ENCODE peak calls at places on chromosome 14, in eight cellular contexts. T is PC-3, M is uterus, D is AG04449, A is fibroblast of mammary gland, O is HFF-Myc, Q is tibial artery, U is upper lobe of right lung. J is an unnamed sample.

GRCh38 chr14:68619805-68620574 is 172.9 kb downstream of the ZFP36L1 start:
- DNase-seq in M (no peak), A (peak; percentile 64), D (no peak), T (peak; percentile 61), O (no peak), Q (no peak), U (no peak), J (no peak)

GRCh38 chr14:22089940-22090339 is 416.3 kb upstream of the OR4E1 start:
- DNase-seq in O (no peak), T (no peak), Q (no peak), U (no peak), M (no peak), D (no peak), A (no peak), J (no peak)

GRCh38 chr14:61262082-61262481 is 19.1 kb downstream of the TMEM30B start:
- DNase-seq in O (no peak), U (no peak), M (no peak), T (peak; percentile 49), A (peak; percentile 68), Q (no peak), D (no peak), J (no peak)

GRCh38 chr14:44979740-44980346 is 17.9 kb downstream of the TOGARAM1 start:
- DNase-seq in O (no peak), Q (no peak), D (no peak), U (no peak), M (no peak), A (no peak), T (no peak), J (no peak)

GRCh38 chr14:25049559-25050493 is at the start of gene STXBP6:
- DNase-seq in A (peak; percentile 42), Q (peak; percentile 47), T (no peak), U (peak; percentile 83), O (no peak), M (peak; percentile 70), D (no peak), J (no peak)

GRCh38 chr14:51500776-51501175 is 150.9 kb upstream of the FRMD6 start:
- DNase-seq in O (no peak), A (no peak), U (no peak), Q (no peak), D (no peak), M (no peak), T (no peak), J (no peak)

GRCh38 chr14:62745496-62745895 is 299.8 kb downstream of the KCNH5 start:
- DNase-seq in Q (no peak), M (no peak), D (no peak), T (peak; percentile 9), A (no peak), O (no peak), U (no peak), J (no peak)

GRCh38 chr14:32648434-32648833 is 290.2 kb upstream of the NPAS3 start:
- DNase-seq in Q (no peak), A (peak; percentile 90), M (no peak), T (peak; percentile 90), D (peak; percentile 45), U (no peak), O (peak; percentile 53), J (peak; percentile 76)

GRCh38 chr14:57031474-57031873 is 221.2 kb upstream of the OTX2 start:
- DNase-seq in O (no peak), U (no peak), M (no peak), T (no peak), D (no peak), Q (no peak), A (no peak), J (no peak)

GRCh38 chr14:57987596-57988300 is 121.9 kb upstream of the SLC35F4 start:
- DNase-seq in A (no peak), M (no peak), T (peak; percentile 60), U (no peak), O (no peak), Q (no peak), D (no peak), J (no peak)

GRCh38 chr14:29724991-29725390 is 202.7 kb downstream of the PRKD1 start:
- DNase-seq in T (no peak), D (no peak), O (no peak), M (no peak), U (no peak), A (peak; percentile 60), Q (no peak), J (no peak)

GRCh38 chr14:82075566-82075965 is 541.9 kb upstream of the SEL1L start:
- DNase-seq in Q (no peak), T (peak; percentile 26), A (no peak), U (no peak), O (no peak), M (no peak), D (no peak), J (no peak)

GRCh38 chr14:70640938-70641547 is 673 bp upstream of the TTC9 start:
- DNase-seq in A (peak; percentile 34), T (peak; percentile 69), U (peak; percentile 76), Q (no peak), M (peak; percentile 14), D (no peak), O (no peak), J (no peak)

GRCh38 chr14:76682367-76682766 is 78.9 kb upstream of the VASH1 start:
- DNase-seq in T (no peak), U (no peak), A (no peak), M (no peak), D (no peak), O (no peak), Q (no peak), J (no peak)

GRCh38 chr14:50383618-50384225 is 13.0 kb downstream of the CDKL1 start:
- DNase-seq in U (no peak), A (no peak), T (no peak), D (no peak), M (no peak), Q (no peak), O (no peak), J (no peak)

GRCh38 chr14:63026491-63026890 is 18.8 kb downstream of the KCNH5 start:
- DNase-seq in Q (no peak), M (no peak), D (no peak), O (no peak), T (no peak), U (no peak), A (no peak), J (no peak)

GRCh38 chr14:68791078-68791983 is 1.5 kb downstream of the ZFP36L1 start:
- DNase-seq in O (no peak), M (no peak), A (no peak), Q (no peak), D (no peak), T (peak; percentile 41), U (no peak), J (no peak)

GRCh38 chr14:55832974-55833373 is 253.0 kb downstream of the KTN1 start:
- DNase-seq in T (peak; percentile 29), A (no peak), O (no peak), M (no peak), Q (no peak), D (no peak), U (no peak), J (no peak)

GRCh38 chr14:106058342-106058741 is 532.0 kb downstream of the TMEM121 start:
- DNase-seq in U (no peak), T (no peak), D (no peak), Q (no peak), O (no peak), A (no peak), M (no peak), J (no peak)

DNA sequence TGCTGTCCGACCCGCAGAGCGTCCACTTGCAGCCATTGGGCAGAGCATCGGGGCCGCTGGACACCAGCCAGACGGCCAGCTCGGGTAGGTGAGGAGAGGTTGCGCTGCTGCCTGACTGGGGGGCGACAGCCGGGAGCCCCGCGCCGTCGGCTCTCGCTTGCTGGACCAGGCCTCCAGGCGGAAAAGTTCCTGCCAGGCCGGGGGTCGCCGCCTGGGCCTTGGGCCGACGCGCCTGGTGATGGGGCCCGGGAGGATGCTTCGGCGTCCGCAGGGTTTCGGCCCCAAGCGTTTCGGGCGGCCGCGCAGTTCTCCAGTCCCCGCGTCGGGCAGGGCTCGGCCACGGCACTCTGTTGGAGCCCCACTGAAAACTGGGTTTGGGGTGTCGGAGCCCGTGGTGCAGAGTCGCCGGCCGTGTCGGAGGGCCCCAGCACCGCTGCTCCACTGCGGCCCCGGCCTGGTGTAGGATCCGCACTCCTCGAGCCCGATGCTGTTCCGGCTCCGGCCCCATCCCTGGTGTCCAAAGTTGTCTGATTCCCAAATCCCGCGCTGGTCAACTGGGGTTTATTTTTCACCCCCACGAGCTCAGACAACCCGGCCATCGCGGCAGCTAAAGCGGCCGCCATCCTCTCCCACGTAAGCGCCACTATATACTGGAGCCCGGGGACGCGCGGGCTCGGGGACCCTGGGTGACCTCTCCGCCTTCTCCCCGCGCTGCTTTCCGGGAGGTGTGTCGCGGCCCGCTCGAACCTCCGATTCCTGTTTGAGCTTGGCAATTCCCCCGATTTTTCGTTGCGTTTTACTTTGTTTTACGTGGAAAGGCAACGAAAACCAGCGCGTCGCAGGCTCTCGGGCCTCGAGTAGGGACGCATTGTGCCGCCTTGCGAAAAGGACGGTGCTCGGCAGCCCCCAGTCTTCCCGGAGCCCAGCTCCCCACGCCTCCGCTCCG is 872 bp downstream of the VSX2 start:
- DNase-seq in M (no peak), O (no peak), A (no peak), Q (no peak), U (no peak), T (no peak), D (no peak), J (no peak)
- H3K4me3 ChIP-seq in M (no peak overlapping the region), O (no peak overlapping the region), A (no peak overlapping the region), Q (peak overlapping the region; percentile 8), U (peak overlapping the region; percentile 29), T (no peak overlapping the region), D (no peak overlapping the region), J (no peak overlapping the region)

DNA sequence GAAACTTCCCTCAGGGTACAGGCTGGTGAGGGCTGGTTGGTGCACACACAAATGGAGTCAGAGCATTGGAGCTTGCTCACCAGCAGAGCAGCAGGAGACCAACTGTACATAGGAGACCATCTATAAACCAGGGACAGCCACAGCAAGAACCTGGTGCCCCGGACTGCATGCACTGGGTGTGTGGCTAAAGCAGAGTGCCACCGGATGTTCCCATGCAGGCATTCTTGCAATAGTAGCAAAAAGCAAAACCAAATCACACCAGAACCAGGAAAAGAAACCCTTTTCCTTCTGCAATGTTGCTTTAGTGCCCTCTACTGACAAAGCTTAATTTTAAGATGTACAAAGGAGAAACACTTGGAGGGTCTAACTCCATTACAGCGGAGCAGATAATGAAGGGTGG is 136.3 kb downstream of the MDGA2 start:
- DNase-seq in T (peak; percentile 43), M (no peak), D (no peak), A (peak; percentile 0), U (no peak), Q (no peak), O (no peak), J (no peak)
- TF ChIP-seq CTCF in T (peak; percentile 65), M (peak; percentile 6), D (no peak), A (peak; percentile 8), U (peak; percentile 44), Q (peak; percentile 8), O (no peak), J (no peak)

DNA sequence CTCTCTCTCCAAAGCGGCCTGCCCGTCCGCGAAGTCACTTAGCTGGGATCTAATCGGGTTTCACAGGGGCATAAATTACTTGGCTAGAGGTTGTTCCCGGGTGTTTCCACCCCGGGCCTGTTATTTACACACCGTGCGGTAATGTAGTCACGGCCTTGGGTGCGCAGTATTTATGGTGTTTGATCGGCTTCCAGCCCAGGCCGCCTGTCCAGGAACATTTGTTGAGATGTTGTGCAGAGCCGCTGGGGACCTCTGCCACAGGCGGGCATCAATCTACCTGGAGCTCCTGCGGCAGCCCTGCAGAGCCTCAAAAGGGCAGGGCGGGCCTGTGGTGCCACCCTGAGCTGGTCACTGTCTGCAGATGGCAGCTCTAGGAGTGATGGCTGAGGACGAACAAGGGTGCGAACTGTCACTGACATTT is 91.2 kb downstream of the KIF26A start:
- DNase-seq in M (no peak), D (no peak), Q (no peak), U (no peak), O (no peak), T (no peak), A (no peak), J (no peak)
- H3K4me3 ChIP-seq in M (no peak overlapping the region), D (no peak overlapping the region), Q (no peak overlapping the region), U (no peak overlapping the region), O (no peak overlapping the region), T (no peak overlapping the region), A (no peak overlapping the region), J (no peak overlapping the region)

GRCh38 chr14:91924871-91925726 is 22.4 kb downstream of the FBLN5 start:
- DNase-seq in M (no peak), T (no peak), D (no peak), U (no peak), O (no peak), A (peak; percentile 54), Q (no peak), J (no peak)
- TF ChIP-seq CTCF in M (no peak), T (no peak), D (no peak), U (no peak), O (no peak), A (no peak), Q (no peak), J (no peak)